ENCODE peak calls at places on chromosomes 3 and 15, in eight cellular contexts. N is occipital lobe, T is heart left ventricle, J is GM23338, L is foreskin fibroblast, Z is M059J, R is amygdala, Y is T47D. K is an unnamed sample.

GRCh38 chr3:167493240-167493639 is 19.4 kb upstream of the SERPINI2 start:
- DNase-seq in N (no peak), T (no peak), J (peak; percentile 80), L (no peak), Z (no peak), R (no peak), Y (no peak), K (no peak)

GRCh38 chr3:45166283-45166879 is 20.2 kb upstream of the CDCP1 start:
- DNase-seq in N (no peak), T (no peak), J (no peak), L (no peak), Z (no peak), R (no peak), Y (no peak), K (no peak)

GRCh38 chr3:72797773-72798543 is 50.3 kb downstream of the SHQ1 start:
- DNase-seq in N (no peak), T (peak; percentile 39), J (peak; percentile 45), L (no peak), Z (peak; percentile 17), R (no peak), Y (no peak), K (no peak)

GRCh38 chr15:73397461-73397860 is 28.7 kb upstream of the HCN4 start:
- DNase-seq in N (no peak), T (no peak), J (no peak), L (no peak), Z (no peak), R (no peak), Y (no peak), K (no peak)

GRCh38 chr3:117665311-117665710 is 955.7 kb downstream of the TUSC7 start:
- DNase-seq in N (peak; percentile 8), T (no peak), J (no peak), L (no peak), Z (no peak), R (peak; percentile 15), Y (no peak), K (no peak)

GRCh38 chr15:69612112-69612511 is 159.5 kb downstream of the RPLP1 start:
- DNase-seq in N (no peak), T (peak; percentile 14), J (no peak), L (no peak), Z (no peak), R (no peak), Y (no peak), K (no peak)

GRCh38 chr15:51186846-51187340 is 92.2 kb upstream of the TNFAIP8L3 start:
- DNase-seq in N (no peak), T (no peak), J (no peak), L (no peak), Z (no peak), R (no peak), Y (no peak), K (no peak)

GRCh38 chr15:59137566-59137965 is 32.6 kb downstream of the CCNB2 start:
- DNase-seq in N (no peak), T (no peak), J (no peak), L (no peak), Z (no peak), R (no peak), Y (no peak), K (no peak)

GRCh38 chr3:123658118-123658859 is 73.4 kb upstream of the HACD2 start:
- DNase-seq in N (no peak), T (peak; percentile 54), J (no peak), L (peak; percentile 80), Z (peak; percentile 84), R (peak; percentile 29), Y (no peak), K (peak; percentile 75)

GRCh38 chr3:149536429-149536828 is 61.9 kb downstream of the TM4SF4 start:
- DNase-seq in N (no peak), T (peak; percentile 75), J (peak; percentile 78), L (no peak), Z (peak; percentile 91), R (peak; percentile 29), Y (no peak), K (no peak)